ENCODE peak calls at places on chromosomes 12 and 14, in seven cellular contexts. One of them, this sample, is unnamed.

GRCh38 chr12:3453266-3453862 is 37.6 kb upstream of the PRMT8 start:
- DNase-seq in colonic mucosa: no peak
- DNase-seq in upper lobe of right lung: no peak
- DNase-seq in pancreas: no peak
- DNase-seq in tibial nerve: no peak
- DNase-seq in left lung: no peak
- DNase-seq in tibial artery: peak
- DNase-seq in this sample: no peak

GRCh38 chr14:57390806-57391562 is 598 bp downstream of the NAA30 start:
- DNase-seq in colonic mucosa: peak
- DNase-seq in upper lobe of right lung: peak
- DNase-seq in pancreas: peak
- DNase-seq in tibial nerve: no peak
- DNase-seq in tibial artery: peak
- DNase-seq in left lung: peak
- DNase-seq in this sample: peak

GRCh38 chr12:103966736-103967135 is 1.1 kb downstream of the TDG start:
- DNase-seq in tibial artery: no peak
- DNase-seq in colonic mucosa: no peak
- DNase-seq in left lung: no peak
- DNase-seq in pancreas: no peak
- DNase-seq in tibial nerve: no peak
- DNase-seq in upper lobe of right lung: no peak
- DNase-seq in this sample: no peak

GRCh38 chr14:76941544-76942287 is 86.8 kb downstream of the IRF2BPL start:
- DNase-seq in pancreas: no peak
- DNase-seq in upper lobe of right lung: no peak
- DNase-seq in left lung: no peak
- DNase-seq in colonic mucosa: no peak
- DNase-seq in tibial artery: no peak
- DNase-seq in tibial nerve: no peak
- DNase-seq in this sample: no peak

GRCh38 chr12:101670007-101670671 is 27.3 kb upstream of the CHPT1 start:
- DNase-seq in left lung: no peak
- DNase-seq in tibial nerve: peak
- DNase-seq in upper lobe of right lung: no peak
- DNase-seq in colonic mucosa: peak
- DNase-seq in tibial artery: no peak
- DNase-seq in pancreas: peak
- DNase-seq in this sample: no peak

GRCh38 chr14:55814873-55815272 is 234.9 kb downstream of the KTN1 start:
- DNase-seq in tibial artery: no peak
- DNase-seq in upper lobe of right lung: no peak
- DNase-seq in colonic mucosa: no peak
- DNase-seq in tibial nerve: no peak
- DNase-seq in left lung: no peak
- DNase-seq in pancreas: no peak
- DNase-seq in this sample: no peak

GRCh38 chr14:77098470-77099353 is 654 bp downstream of the CIPC start:
- DNase-seq in tibial nerve: peak
- DNase-seq in colonic mucosa: peak
- DNase-seq in pancreas: peak
- DNase-seq in left lung: no peak
- DNase-seq in upper lobe of right lung: peak
- DNase-seq in tibial artery: peak
- DNase-seq in this sample: peak

GRCh38 chr12:89461649-89462612 is 62.7 kb downstream of the GALNT4 start:
- DNase-seq in left lung: no peak
- DNase-seq in upper lobe of right lung: no peak
- DNase-seq in pancreas: no peak
- DNase-seq in tibial artery: no peak
- DNase-seq in tibial nerve: no peak
- DNase-seq in colonic mucosa: no peak
- DNase-seq in this sample: no peak

GRCh38 chr14:52296378-52296777 is 17.7 kb upstream of the PTGER2 start:
- DNase-seq in left lung: no peak
- DNase-seq in pancreas: no peak
- DNase-seq in colonic mucosa: no peak
- DNase-seq in tibial nerve: no peak
- DNase-seq in tibial artery: no peak
- DNase-seq in upper lobe of right lung: no peak
- DNase-seq in this sample: no peak

GRCh38 chr14:34498684-34499412 is 36.8 kb upstream of the SPTSSA start:
- DNase-seq in pancreas: peak
- DNase-seq in colonic mucosa: peak
- DNase-seq in tibial nerve: no peak
- DNase-seq in left lung: no peak
- DNase-seq in upper lobe of right lung: no peak
- DNase-seq in tibial artery: no peak
- DNase-seq in this sample: no peak

GRCh38 chr14:79992799-79993198 is 218.5 kb downstream of the DIO2 start:
- DNase-seq in left lung: no peak
- DNase-seq in tibial artery: no peak
- DNase-seq in pancreas: no peak
- DNase-seq in tibial nerve: no peak
- DNase-seq in colonic mucosa: no peak
- DNase-seq in upper lobe of right lung: no peak
- DNase-seq in this sample: no peak

GRCh38 chr14:37591941-37592287 is 3.1 kb downstream of the FOXA1 start:
- DNase-seq in tibial artery: no peak
- DNase-seq in left lung: no peak
- DNase-seq in pancreas: no peak
- DNase-seq in tibial nerve: no peak
- DNase-seq in upper lobe of right lung: peak
- DNase-seq in colonic mucosa: peak
- DNase-seq in this sample: no peak

GRCh38 chr14:32933943-32934890 is 4.5 kb upstream of the NPAS3 start:
- DNase-seq in tibial nerve: no peak
- DNase-seq in colonic mucosa: no peak
- DNase-seq in left lung: no peak
- DNase-seq in pancreas: no peak
- DNase-seq in upper lobe of right lung: no peak
- DNase-seq in tibial artery: no peak
- DNase-seq in this sample: peak

GRCh38 chr12:57325395-57325794 is 74.4 kb upstream of the STAC3 start:
- DNase-seq in colonic mucosa: no peak
- DNase-seq in tibial artery: no peak
- DNase-seq in tibial nerve: no peak
- DNase-seq in left lung: no peak
- DNase-seq in upper lobe of right lung: no peak
- DNase-seq in pancreas: no peak
- DNase-seq in this sample: no peak
- TF ChIP-seq CTCF in colonic mucosa: no peak
- TF ChIP-seq CTCF in tibial artery: no peak
- TF ChIP-seq CTCF in tibial nerve: no peak
- TF ChIP-seq CTCF in left lung: no peak
- TF ChIP-seq CTCF in upper lobe of right lung: no peak
- TF ChIP-seq CTCF in pancreas: no peak
- TF ChIP-seq CTCF in this sample: no peak

GRCh38 chr12:75954076-75954475 is 77.5 kb downstream of the PHLDA1 start:
- DNase-seq in tibial nerve: no peak
- DNase-seq in left lung: no peak
- DNase-seq in colonic mucosa: no peak
- DNase-seq in tibial artery: no peak
- DNase-seq in pancreas: no peak
- DNase-seq in upper lobe of right lung: no peak
- DNase-seq in this sample: no peak
- H3K27ac ChIP-seq in tibial nerve: no peak
- H3K27ac ChIP-seq in left lung: peak
- H3K27ac ChIP-seq in colonic mucosa: no peak
- H3K27ac ChIP-seq in tibial artery: no peak
- H3K27ac ChIP-seq in pancreas: no peak
- H3K27ac ChIP-seq in upper lobe of right lung: no peak
- H3K27ac ChIP-seq in this sample: no peak

GRCh38 chr14:100827751-100828447 is 2.0 kb downstream of the MEG3 start:
- DNase-seq in left lung: no peak
- DNase-seq in colonic mucosa: no peak
- DNase-seq in upper lobe of right lung: no peak
- DNase-seq in pancreas: peak
- DNase-seq in tibial nerve: no peak
- DNase-seq in tibial artery: no peak
- DNase-seq in this sample: no peak
- TF ChIP-seq CTCF in left lung: peak
- TF ChIP-seq CTCF in colonic mucosa: no peak
- TF ChIP-seq CTCF in upper lobe of right lung: peak
- TF ChIP-seq CTCF in pancreas: peak
- TF ChIP-seq CTCF in tibial nerve: peak
- TF ChIP-seq CTCF in tibial artery: peak
- TF ChIP-seq CTCF in this sample: no peak

GRCh38 chr12:45362291-45362690 is 146.4 kb downstream of the ANO6 start:
- DNase-seq in colonic mucosa: no peak
- DNase-seq in upper lobe of right lung: no peak
- DNase-seq in tibial artery: no peak
- DNase-seq in pancreas: no peak
- DNase-seq in left lung: no peak
- DNase-seq in tibial nerve: no peak
- DNase-seq in this sample: no peak
- H3K27ac ChIP-seq in colonic mucosa: no peak
- H3K27ac ChIP-seq in upper lobe of right lung: no peak
- H3K27ac ChIP-seq in tibial artery: no peak
- H3K27ac ChIP-seq in pancreas: no peak
- H3K27ac ChIP-seq in left lung: no peak
- H3K27ac ChIP-seq in tibial nerve: no peak
- H3K27ac ChIP-seq in this sample: no peak

DNA sequence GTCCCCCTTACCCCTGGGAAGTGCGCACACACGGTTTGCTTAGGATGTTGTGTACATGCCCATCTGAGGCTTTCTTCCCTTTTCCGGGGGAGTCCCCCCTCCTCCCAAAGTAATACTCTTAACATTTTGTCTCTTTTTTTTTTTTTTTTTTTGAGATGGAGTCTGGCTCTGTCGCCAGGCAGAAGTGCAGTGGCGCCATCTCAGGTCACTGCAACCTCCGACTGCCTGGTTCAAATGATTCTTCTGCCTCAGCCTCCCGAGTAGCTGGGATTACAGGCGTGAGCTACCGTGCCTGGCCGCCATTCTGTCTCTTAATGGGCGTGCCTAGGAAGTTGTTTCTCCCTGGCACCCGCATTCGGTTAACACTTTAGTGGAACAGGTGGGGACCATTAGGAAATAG is 4.5 kb upstream of the GMFB start:
- DNase-seq in colonic mucosa: no peak
- DNase-seq in upper lobe of right lung: no peak
- DNase-seq in tibial artery: no peak
- DNase-seq in pancreas: no peak
- DNase-seq in left lung: no peak
- DNase-seq in tibial nerve: no peak
- DNase-seq in this sample: no peak
- TF ChIP-seq CTCF in colonic mucosa: no peak
- TF ChIP-seq CTCF in upper lobe of right lung: no peak
- TF ChIP-seq CTCF in tibial artery: no peak
- TF ChIP-seq CTCF in pancreas: no peak
- TF ChIP-seq CTCF in left lung: no peak
- TF ChIP-seq CTCF in tibial nerve: no peak
- TF ChIP-seq CTCF in this sample: no peak

GRCh38 chr12:132188451-132189298 is 44.4 kb downstream of the NOC4L start:
- DNase-seq in colonic mucosa: no peak
- DNase-seq in tibial nerve: no peak
- DNase-seq in tibial artery: no peak
- DNase-seq in left lung: no peak
- DNase-seq in pancreas: no peak
- DNase-seq in upper lobe of right lung: no peak
- DNase-seq in this sample: no peak

GRCh38 chr12:132186857-132187620 is 42.8 kb downstream of the NOC4L start:
- DNase-seq in upper lobe of right lung: no peak
- DNase-seq in colonic mucosa: no peak
- DNase-seq in tibial artery: no peak
- DNase-seq in left lung: no peak
- DNase-seq in pancreas: no peak
- DNase-seq in tibial nerve: no peak
- DNase-seq in this sample: no peak

GRCh38 chr12:132187646-132188450 is 43.6 kb downstream of the NOC4L start:
- DNase-seq in tibial artery: no peak
- DNase-seq in pancreas: no peak
- DNase-seq in upper lobe of right lung: no peak
- DNase-seq in colonic mucosa: no peak
- DNase-seq in left lung: no peak
- DNase-seq in tibial nerve: no peak
- DNase-seq in this sample: no peak

GRCh38 chr12:132185698-132186097 is 41.4 kb downstream of the NOC4L start:
- DNase-seq in upper lobe of right lung: no peak
- DNase-seq in pancreas: no peak
- DNase-seq in tibial artery: no peak
- DNase-seq in tibial nerve: no peak
- DNase-seq in colonic mucosa: no peak
- DNase-seq in left lung: no peak
- DNase-seq in this sample: no peak

DNA sequence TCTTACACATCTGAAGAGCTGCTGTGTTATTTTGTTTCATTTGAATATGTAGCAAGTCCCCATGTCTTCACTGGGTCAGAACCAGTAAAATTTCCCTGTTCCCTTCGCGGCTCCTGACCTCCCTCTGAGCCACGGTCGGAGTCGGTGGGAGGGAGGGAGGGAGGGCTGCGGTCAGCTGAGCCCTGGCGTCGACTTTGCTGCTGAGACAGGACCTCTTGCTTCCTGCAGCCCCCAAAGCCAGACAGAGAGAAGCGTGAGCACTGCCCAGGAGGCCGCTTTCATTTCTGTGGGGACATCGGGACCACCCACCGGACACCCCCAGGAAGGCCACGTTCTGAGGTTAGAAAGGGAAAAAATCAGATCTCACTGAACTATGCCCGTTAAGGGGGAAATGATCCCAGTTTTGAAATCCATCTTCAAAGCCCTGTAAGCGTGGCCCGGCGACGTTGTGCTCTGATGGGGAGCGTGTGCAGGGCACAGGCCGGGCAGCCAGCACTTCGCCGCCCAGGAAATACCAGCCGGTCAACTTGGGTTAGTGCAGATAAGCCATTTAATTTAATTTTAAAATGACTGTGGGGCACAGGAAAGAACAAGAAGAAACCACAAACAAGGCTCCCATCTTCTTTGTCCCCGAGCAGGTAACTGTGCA is 42.1 kb downstream of the NOC4L start:
- DNase-seq in pancreas: no peak
- DNase-seq in tibial nerve: no peak
- DNase-seq in tibial artery: no peak
- DNase-seq in colonic mucosa: no peak
- DNase-seq in left lung: no peak
- DNase-seq in upper lobe of right lung: no peak
- DNase-seq in this sample: no peak
- H3K27ac ChIP-seq in pancreas: no peak
- H3K27ac ChIP-seq in tibial nerve: no peak
- H3K27ac ChIP-seq in tibial artery: no peak
- H3K27ac ChIP-seq in colonic mucosa: no peak
- H3K27ac ChIP-seq in left lung: no peak
- H3K27ac ChIP-seq in upper lobe of right lung: no peak
- H3K27ac ChIP-seq in this sample: no peak

GRCh38 chr12:13347241-13348043 is 150.9 kb downstream of the EMP1 start:
- DNase-seq in tibial artery: no peak
- DNase-seq in tibial nerve: peak
- DNase-seq in colonic mucosa: no peak
- DNase-seq in pancreas: no peak
- DNase-seq in upper lobe of right lung: no peak
- DNase-seq in left lung: no peak
- DNase-seq in this sample: no peak
- TF ChIP-seq CTCF in tibial artery: no peak
- TF ChIP-seq CTCF in tibial nerve: no peak
- TF ChIP-seq CTCF in colonic mucosa: no peak
- TF ChIP-seq CTCF in pancreas: no peak
- TF ChIP-seq CTCF in upper lobe of right lung: no peak
- TF ChIP-seq CTCF in left lung: no peak
- TF ChIP-seq CTCF in this sample: no peak

GRCh38 chr12:48899651-48900050 is 25.6 kb downstream of the FKBP11 start:
- DNase-seq in pancreas: no peak
- DNase-seq in tibial nerve: no peak
- DNase-seq in upper lobe of right lung: no peak
- DNase-seq in tibial artery: no peak
- DNase-seq in left lung: no peak
- DNase-seq in colonic mucosa: no peak
- DNase-seq in this sample: no peak
- H3K27ac ChIP-seq in pancreas: no peak
- H3K27ac ChIP-seq in tibial nerve: no peak
- H3K27ac ChIP-seq in upper lobe of right lung: no peak
- H3K27ac ChIP-seq in tibial artery: no peak
- H3K27ac ChIP-seq in left lung: no peak
- H3K27ac ChIP-seq in colonic mucosa: no peak
- H3K27ac ChIP-seq in this sample: no peak